ENCODE peak calls at places on chromosomes 16 and 17, in nine cellular contexts. Y is HCT116, A is GM23338, D is SK-N-SH, Q is A549, N is K562, M is HepG2, S is GM12878, X is Panc1. K is an unnamed sample.

GRCh38 chr17:9817086-9817485 is 4.8 kb downstream of the GSG1L2 start:
- DNase-seq in Y (peak; percentile 61), A (peak; percentile 74), D (peak; percentile 17), Q (no peak), N (no peak), M (no peak), S (no peak), X (no peak), K (no peak)

GRCh38 chr17:17511971-17512858 is 16.0 kb upstream of the RASD1 start:
- DNase-seq in Y (no peak), A (no peak), D (no peak), Q (peak; percentile 54), N (no peak), M (no peak), S (no peak), X (no peak), K (peak; percentile 89)

GRCh38 chr17:50346313-50347086 is 574 bp downstream of the XYLT2 start:
- DNase-seq in Y (no peak), A (peak; percentile 75), D (peak; percentile 93), Q (peak; percentile 60), N (peak; percentile 63), M (no peak), S (no peak), X (no peak), K (peak; percentile 29)

GRCh38 chr17:17999364-18000007 is 26.8 kb downstream of the DRC3 start:
- DNase-seq in Y (no peak), A (no peak), D (no peak), Q (no peak), N (peak; percentile 14), M (peak; percentile 21), S (no peak), X (no peak), K (no peak)

GRCh38 chr16:28126684-28127620 is 63.4 kb upstream of the GSG1L start:
- DNase-seq in Y (no peak), A (no peak), D (no peak), Q (no peak), N (no peak), M (no peak), S (no peak), X (no peak), K (no peak)

GRCh38 chr16:23539984-23540816 is 16.9 kb downstream of the EARS2 start:
- DNase-seq in Y (no peak), A (no peak), D (no peak), Q (peak; percentile 37), N (no peak), M (peak; percentile 99), S (no peak), X (peak; percentile 30), K (no peak)

GRCh38 chr17:79925242-79925957 is 86.2 kb upstream of the CBX4 start:
- DNase-seq in Y (no peak), A (peak; percentile 45), D (no peak), Q (peak; percentile 72), N (no peak), M (no peak), S (no peak), X (no peak), K (no peak)

GRCh38 chr17:11144358-11145233 is 96.4 kb upstream of the SHISA6 start:
- DNase-seq in Y (no peak), A (peak; percentile 18), D (peak; percentile 24), Q (peak; percentile 28), N (peak; percentile 21), M (peak; percentile 18), S (no peak), X (peak; percentile 10), K (peak; percentile 2)

GRCh38 chr16:49556252-49557069 is 182.9 kb downstream of the C16orf78 start:
- DNase-seq in Y (peak; percentile 4), A (peak; percentile 83), D (no peak), Q (peak; percentile 35), N (peak; percentile 25), M (peak; percentile 44), S (no peak), X (no peak), K (no peak)

GRCh38 chr17:55601874-55602364 is 90.7 kb upstream of the SMIM36 start:
- DNase-seq in Y (peak; percentile 41), A (peak; percentile 91), D (peak; percentile 52), Q (peak; percentile 40), N (peak; percentile 43), M (peak; percentile 39), S (no peak), X (peak; percentile 33), K (peak; percentile 34)

DNA sequence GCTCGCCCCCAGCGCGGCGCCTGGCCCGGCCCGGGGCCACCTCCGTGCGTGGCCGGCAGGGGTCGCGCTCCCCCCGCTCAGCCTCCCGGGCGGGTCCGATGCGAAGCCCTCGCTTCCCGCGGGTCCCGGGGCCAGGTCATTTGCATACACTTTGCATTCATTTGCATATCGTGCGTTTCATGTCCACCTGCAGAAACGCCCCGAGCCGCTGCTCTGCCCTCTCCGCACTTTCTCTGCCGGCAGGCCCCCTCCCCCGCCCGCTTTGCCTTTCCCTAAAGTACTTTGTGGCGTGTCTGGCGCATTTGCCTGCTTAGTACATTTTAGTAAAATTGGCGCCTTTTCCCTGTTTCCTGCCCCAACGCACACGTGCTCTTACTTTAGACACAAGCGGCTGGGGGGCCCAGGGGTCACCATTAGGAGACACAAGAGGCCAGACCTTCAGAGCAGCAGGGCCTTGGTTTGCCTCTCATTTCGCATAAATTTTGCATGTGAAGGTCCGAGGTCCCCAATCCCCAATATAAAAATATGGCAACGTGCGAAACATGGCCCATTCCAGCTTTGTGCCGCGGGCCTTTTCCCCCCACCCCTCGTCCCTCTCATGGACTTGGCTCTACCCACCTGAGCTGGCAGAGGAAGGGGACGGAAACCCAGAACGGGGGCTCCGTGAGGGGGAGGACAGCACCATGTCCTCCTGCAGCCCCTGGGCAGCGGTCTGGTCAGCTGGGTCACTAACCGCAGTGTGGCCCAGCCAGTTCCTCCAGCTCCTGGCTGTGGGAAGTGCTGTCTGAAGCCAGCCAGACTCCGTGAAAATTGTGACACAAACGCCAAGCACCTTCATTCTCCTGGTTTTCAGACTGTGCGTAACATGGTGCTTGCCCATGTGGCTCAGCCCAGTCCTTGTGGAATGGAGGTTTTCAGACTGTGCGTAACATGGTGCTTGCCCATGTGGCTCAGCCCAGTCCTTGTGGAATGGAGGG is 34.8 kb downstream of the CBFA2T3 start:
- DNase-seq in Y (peak; percentile 36), A (peak; percentile 92), D (peak; percentile 95), Q (peak; percentile 81), N (no peak), M (no peak), S (no peak), X (no peak), K (no peak)
- H3K4me3 ChIP-seq in Y (peak overlapping the region; percentile 29), A (peak overlapping the region; percentile 44), D (no peak overlapping the region), Q (peak overlapping the region; percentile 80), N (no peak overlapping the region), M (no peak overlapping the region), S (peak overlapping the region; percentile 64), X (peak overlapping the region; percentile 20), K (no peak overlapping the region)

GRCh38 chr17:39548494-39548893 is 59.2 kb downstream of the NEUROD2 start:
- DNase-seq in Y (no peak), A (no peak), D (no peak), Q (no peak), N (no peak), M (no peak), S (no peak), X (no peak), K (no peak)

GRCh38 chr17:39547713-39548478 is 59.8 kb downstream of the NEUROD2 start:
- DNase-seq in Y (peak; percentile 13), A (peak; percentile 76), D (peak; percentile 76), Q (peak; percentile 75), N (peak; percentile 75), M (peak; percentile 50), S (peak; percentile 31), X (peak; percentile 36), K (peak; percentile 15)

GRCh38 chr17:39555368-39555767 is 52.4 kb downstream of the NEUROD2 start:
- DNase-seq in Y (no peak), A (peak; percentile 54), D (no peak), Q (no peak), N (no peak), M (no peak), S (no peak), X (no peak), K (no peak)

GRCh38 chr17:39553326-39553945 is 54.3 kb downstream of the NEUROD2 start:
- DNase-seq in Y (no peak), A (no peak), D (no peak), Q (no peak), N (no peak), M (no peak), S (no peak), X (no peak), K (no peak)

DNA sequence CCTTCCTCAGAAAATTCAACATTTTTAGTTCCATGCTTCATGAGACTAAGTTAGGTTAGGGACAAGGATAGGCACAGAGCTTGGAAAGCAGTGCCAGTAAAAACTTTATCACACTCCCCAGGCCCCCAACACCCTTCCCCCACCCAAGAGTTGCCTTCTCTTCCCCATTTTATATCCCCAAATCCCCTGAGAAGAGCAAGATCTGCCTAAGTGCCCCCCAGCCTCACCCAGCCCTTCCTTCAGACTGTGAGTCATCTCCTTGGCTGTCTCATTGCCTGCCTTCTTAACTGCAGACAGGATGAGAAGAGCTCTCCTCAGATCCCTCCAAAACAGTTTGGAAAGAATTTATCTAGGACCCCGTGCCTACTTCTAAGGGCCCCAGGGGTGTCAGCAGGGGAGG is 55.8 kb downstream of the NEUROD2 start:
- DNase-seq in Y (no peak), A (no peak), D (no peak), Q (no peak), N (no peak), M (no peak), S (no peak), X (no peak), K (no peak)
- TF ChIP-seq CTCF in Y (no peak), A (no peak), D (no peak), Q (no peak), N (no peak), M (no peak), S (no peak), X (no peak), K (no peak)

GRCh38 chr17:76935331-76935730 is 67.1 kb downstream of the MGAT5B start:
- DNase-seq in Y (no peak), A (no peak), D (no peak), Q (no peak), N (no peak), M (no peak), S (no peak), X (no peak), K (no peak)
- TF ChIP-seq REST in Y (no peak), A (no peak), D (no peak), Q (no peak), N (no peak), M (no peak), S (no peak), X (no peak), K (no peak)

GRCh38 chr16:980595-980854 is 1.0 kb upstream of the SOX8 start:
- DNase-seq in Y (no peak), A (no peak), D (peak; percentile 37), Q (no peak), N (no peak), M (no peak), S (no peak), X (no peak), K (no peak)
- H3K4me3 ChIP-seq in Y (no peak overlapping the region), A (peak overlapping the region; percentile 68), D (no peak overlapping the region), Q (peak overlapping the region; percentile 59), N (no peak overlapping the region), M (peak overlapping the region; percentile 40), S (no peak overlapping the region), X (no peak overlapping the region), K (no peak overlapping the region)

K was measured in HL-60.